ENCODE peak calls at places on chromosome 14, in five cellular contexts. X is fibroblast of the aortic adventitia, Y is prostate gland, S is tibial nerve, B is astrocyte of the spinal cord. A is an unnamed sample.

GRCh38 chr14:103099733-103100280 is 5.3 kb downstream of the EXOC3L4 start:
- DNase-seq in Y (no peak), X (no peak), S (no peak), B (no peak), A (no peak)

GRCh38 chr14:57136669-57137068 is 132.0 kb downstream of the EXOC5 start:
- DNase-seq in Y (peak; percentile 5), S (no peak), X (no peak), B (no peak), A (peak; percentile 54)

GRCh38 chr14:81344461-81345160 is 55.5 kb downstream of the STON2 start:
- DNase-seq in X (no peak), B (no peak), S (no peak), Y (no peak), A (no peak)

GRCh38 chr14:65179918-65180724 is 77.8 kb upstream of the MAX start:
- DNase-seq in Y (no peak), B (peak; percentile 76), S (no peak), X (peak; percentile 96), A (no peak)

GRCh38 chr14:76497550-76498484 is 121.9 kb downstream of the ESRRB start:
- DNase-seq in B (no peak), Y (no peak), S (no peak), X (no peak), A (no peak)

GRCh38 chr14:38882533-38882932 is 220.5 kb downstream of the SEC23A start:
- DNase-seq in S (no peak), X (no peak), Y (no peak), B (no peak), A (no peak)

GRCh38 chr14:76719664-76720063 is 41.6 kb upstream of the VASH1 start:
- DNase-seq in S (no peak), Y (no peak), B (no peak), X (no peak), A (no peak)

GRCh38 chr14:76772300-76773187 is 11.3 kb downstream of the VASH1 start:
- DNase-seq in B (peak; percentile 43), X (peak; percentile 58), Y (no peak), S (peak; percentile 15), A (no peak)

GRCh38 chr14:103520657-103521437 is 1.8 kb downstream of the CKB start:
- DNase-seq in B (peak; percentile 55), Y (peak; percentile 85), S (peak; percentile 63), X (peak; percentile 41), A (peak; percentile 85)

GRCh38 chr14:79567306-79567705 is 644.0 kb downstream of the DIO2 start:
- DNase-seq in X (no peak), B (no peak), Y (no peak), S (no peak), A (no peak)

GRCh38 chr14:99201351-99202073 is 70.5 kb downstream of the BCL11B start:
- DNase-seq in X (no peak), Y (no peak), B (no peak), S (no peak), A (no peak)

GRCh38 chr14:31766315-31766892 is 205.2 kb downstream of the NUBPL start:
- DNase-seq in Y (no peak), S (no peak), X (no peak), B (no peak), A (no peak)

GRCh38 chr14:60777856-60778578 is 43.5 kb downstream of the MNAT1 start:
- DNase-seq in Y (no peak), S (no peak), B (peak; percentile 90), X (peak; percentile 94), A (no peak)

GRCh38 chr14:33118653-33119052 is 180.0 kb downstream of the NPAS3 start:
- DNase-seq in S (no peak), X (no peak), Y (no peak), B (peak; percentile 12), A (peak; percentile 36)

GRCh38 chr14:99415496-99416281 is 65.0 kb downstream of the SETD3 start:
- DNase-seq in B (peak; percentile 83), X (peak; percentile 88), S (peak; percentile 65), Y (peak; percentile 51), A (peak; percentile 48)

GRCh38 chr14:100741956-100742355 is 15.3 kb downstream of the DLK1 start:
- DNase-seq in X (no peak), B (peak; percentile 19), Y (no peak), S (no peak), A (no peak)

DNA sequence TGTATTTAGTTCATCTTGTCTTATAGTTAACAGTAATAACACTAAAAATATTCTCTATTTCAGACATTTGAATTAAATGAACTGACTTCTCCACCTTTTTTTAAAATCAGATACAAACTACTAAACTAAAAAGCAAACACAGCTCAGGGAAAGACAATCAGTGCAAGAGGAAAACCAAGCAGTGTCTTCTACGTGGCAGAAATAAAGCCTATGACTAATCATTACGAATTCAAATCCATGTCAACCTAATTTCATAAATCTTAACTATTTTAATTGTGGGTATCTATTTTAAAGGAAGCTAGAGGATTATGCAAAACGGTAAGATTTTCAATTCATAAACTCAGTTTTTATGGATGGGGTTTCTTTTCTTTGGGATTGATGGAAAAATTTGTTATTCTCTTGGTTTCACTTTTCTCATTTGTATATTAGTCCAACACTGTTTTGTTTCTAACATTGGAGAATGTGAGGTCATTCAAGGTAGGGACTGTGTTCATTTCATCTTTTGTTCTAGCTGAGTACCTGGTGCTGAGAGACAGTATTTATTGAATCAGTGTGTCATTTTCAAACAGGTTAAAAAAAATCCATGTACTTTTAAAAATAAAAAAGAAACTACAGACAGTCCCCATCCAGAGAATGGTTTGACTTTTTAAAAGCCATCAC is 12.8 kb upstream of the PALS1 start:
- DNase-seq in Y (no peak), X (peak; percentile 44), S (no peak), B (peak; percentile 26), A (no peak)
- H3K4me3 ChIP-seq in Y (no peak overlapping the region), X (peak overlapping the region; percentile 26), S (no peak overlapping the region), B (no peak overlapping the region), A (no peak overlapping the region)

DNA sequence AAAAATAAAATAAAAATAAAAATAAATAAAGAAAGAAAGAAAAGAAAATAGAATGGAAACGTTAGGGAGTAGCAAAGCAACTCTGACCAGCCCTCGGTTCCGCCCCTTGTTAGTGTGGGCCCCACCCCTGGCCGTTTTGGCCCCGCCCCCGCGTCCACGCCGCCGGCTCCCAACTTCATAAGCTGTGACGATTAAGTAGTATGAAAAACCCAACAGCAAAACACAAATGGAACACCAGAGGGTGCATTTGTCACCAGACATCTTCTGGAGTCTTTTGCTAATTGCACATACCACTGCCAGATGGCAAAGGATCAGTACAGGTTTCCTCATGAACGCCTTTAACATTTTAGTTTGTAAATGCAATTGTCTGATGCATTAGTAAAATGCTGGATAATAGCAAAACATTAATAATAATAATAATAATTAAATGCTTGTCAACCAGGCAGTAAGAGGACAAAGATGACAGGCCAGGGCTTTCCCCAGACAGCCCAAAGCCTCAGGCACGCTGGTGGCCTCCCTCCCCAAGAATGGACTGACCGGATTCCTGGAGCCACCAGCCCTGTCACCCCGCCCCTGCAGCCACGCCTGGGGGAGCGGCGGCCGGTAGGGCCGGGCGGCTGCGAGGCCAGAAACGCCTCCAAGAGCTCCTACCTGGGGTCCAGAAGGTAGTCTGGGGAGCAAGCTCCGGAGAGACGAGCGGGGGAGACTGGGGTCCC is 23.6 kb downstream of the HSP90AA1 start:
- DNase-seq in Y (peak; percentile 89), S (peak; percentile 87), B (peak; percentile 88), X (peak; percentile 87), A (no peak)
- TF ChIP-seq CTCF in Y (peak; percentile 69), S (peak; percentile 48), B (peak; percentile 48), X (peak; percentile 53), A (peak; percentile 26)

GRCh38 chr14:67673451-67673850 is 981 bp downstream of the VTI1B start:
- DNase-seq in Y (no peak), S (no peak), X (peak; percentile 6), B (no peak), A (no peak)
- H3K4me3 ChIP-seq in Y (peak overlapping the region; percentile 85), S (peak overlapping the region; percentile 97), X (peak overlapping the region; percentile 89), B (peak overlapping the region; percentile 80), A (peak overlapping the region; percentile 94)

DNA sequence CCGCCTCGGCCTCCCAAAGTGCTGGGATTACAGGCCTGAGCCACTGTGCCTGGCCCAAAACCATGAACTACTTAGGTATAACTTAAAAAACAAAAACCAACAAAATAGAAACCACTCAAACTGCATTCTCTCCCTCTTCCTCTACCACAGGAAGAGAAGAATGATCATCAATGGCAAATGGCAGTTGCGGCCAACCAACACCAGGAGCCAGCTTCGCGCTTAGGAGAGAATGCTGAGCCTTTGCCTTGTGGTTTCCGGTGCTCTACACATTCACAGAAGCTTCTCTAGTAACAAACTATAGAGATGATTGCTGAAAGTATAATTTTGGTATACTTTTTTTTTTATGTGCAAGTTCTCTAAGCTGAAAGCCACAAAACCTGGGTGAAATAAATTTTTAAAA is 17.1 kb downstream of the CATSPERB start:
- DNase-seq in S (no peak), X (no peak), Y (no peak), B (no peak), A (no peak)
- TF ChIP-seq CTCF in S (no peak), X (peak; percentile 5), Y (no peak), B (no peak), A (no peak)

DNA sequence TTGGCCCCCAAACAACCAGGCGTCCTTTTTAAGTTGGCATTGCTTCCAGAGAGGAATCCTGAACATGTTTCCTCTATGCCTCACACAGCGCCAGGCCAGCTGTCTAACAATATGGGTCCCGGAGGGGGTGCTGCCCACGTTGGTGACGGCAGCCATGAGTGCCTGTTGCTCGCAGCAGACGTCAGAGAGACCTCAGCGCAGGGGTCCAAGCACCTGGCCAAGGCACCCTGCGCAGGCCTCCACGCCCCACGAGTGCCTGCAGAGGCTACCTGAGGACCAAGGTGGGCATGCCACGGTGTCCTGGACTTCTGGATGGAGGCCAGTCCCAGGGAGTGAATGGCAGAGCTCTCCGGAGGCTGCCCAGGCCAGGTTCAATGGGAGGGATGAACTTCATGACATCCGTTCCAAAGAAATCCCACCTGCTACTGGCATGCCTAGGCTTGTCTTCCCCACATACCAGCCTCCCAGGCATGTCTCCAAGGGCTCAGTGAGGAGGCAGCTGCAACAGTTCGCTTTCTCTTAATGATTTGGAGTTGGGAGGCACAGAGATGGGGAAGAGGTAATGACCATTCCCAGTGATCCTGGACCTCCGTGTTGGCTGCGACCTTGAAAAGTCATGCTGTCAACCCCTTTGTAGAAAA is 11.6 kb upstream of the FOXN3 start:
- DNase-seq in B (peak; percentile 47), S (no peak), X (peak; percentile 31), Y (peak; percentile 64), A (no peak)
- H3K4me3 ChIP-seq in B (no peak overlapping the region), S (no peak overlapping the region), X (no peak overlapping the region), Y (no peak overlapping the region), A (no peak overlapping the region)

GRCh38 chr14:106185837-106186233 is 659.5 kb downstream of the TMEM121 start:
- DNase-seq in Y (no peak), X (no peak), S (no peak), B (no peak), A (no peak)
- TF ChIP-seq CTCF in Y (no peak), X (no peak), S (no peak), B (no peak), A (no peak)

A was measured in dorsolateral prefrontal cortex.